ENCODE peak calls at places on chromosomes 12 and 14, in four cellular contexts. C is HFF-Myc, P is epithelial cell of esophagus, U is NCI-H526. S is an unnamed sample.

GRCh38 chr14:106790189-106791036 is 1264.0 kb downstream of the TMEM121 start:
- DNase-seq in C (no peak), P (no peak), U (peak), S (peak)

GRCh38 chr14:101361044-101361443 is 200.3 kb upstream of the DIO3 start:
- DNase-seq in C (no peak), P (no peak), U (no peak), S (no peak)

GRCh38 chr12:5480953-5481300 is 49.0 kb downstream of the NTF3 start:
- DNase-seq in C (no peak), P (no peak), U (peak), S (no peak)

GRCh38 chr12:26092706-26093105 is 32.1 kb downstream of the BHLHE41 start:
- DNase-seq in C (no peak), P (no peak), U (no peak), S (no peak)

GRCh38 chr12:65100140-65100539 is 21.0 kb downstream of the WIF1 start:
- DNase-seq in C (no peak), P (peak), U (peak), S (no peak)

GRCh38 chr12:121799842-121800693 is 3.7 kb upstream of the SETD1B start:
- DNase-seq in C (no peak), P (peak), U (peak), S (peak)

GRCh38 chr12:5260086-5260485 is 171.8 kb upstream of the NTF3 start:
- DNase-seq in C (no peak), P (no peak), U (no peak), S (no peak)

GRCh38 chr12:116551952-116552749 is 7.0 kb upstream of the MAP1LC3B2 start:
- DNase-seq in C (no peak), P (peak), U (no peak), S (peak)

GRCh38 chr12:45543887-45544286 is 185.6 kb upstream of the ARID2 start:
- DNase-seq in C (peak), P (peak), U (peak), S (peak)

GRCh38 chr14:98743536-98743935 is 528.5 kb downstream of the BCL11B start:
- DNase-seq in C (no peak), P (no peak), U (no peak), S (no peak)

GRCh38 chr12:57511588-57512325 is 8.6 kb downstream of the DDIT3 start:
- DNase-seq in C (no peak), P (no peak), U (no peak), S (no peak)

GRCh38 chr14:105493921-105494605 is 3.0 kb downstream of the TEDC1 start:
- DNase-seq in C (no peak), P (no peak), U (no peak), S (no peak)

GRCh38 chr14:74532246-74532645 is 38.7 kb downstream of the ISCA2 start:
- DNase-seq in C (no peak), P (no peak), U (no peak), S (no peak)

GRCh38 chr14:55005071-55005470 is 21.8 kb downstream of the WDHD1 start:
- DNase-seq in C (no peak), P (peak), U (no peak), S (no peak)

GRCh38 chr14:86532219-86532618 is 1002.3 kb downstream of the FLRT2 start:
- DNase-seq in C (no peak), P (peak), U (no peak), S (peak)

GRCh38 chr12:125861299-125862281 is 796.4 kb downstream of the AACS start:
- DNase-seq in C (no peak), P (peak), U (no peak), S (no peak)

GRCh38 chr14:104530651-104531050 is 48.9 kb upstream of the C14orf180 start:
- DNase-seq in C (no peak), P (no peak), U (no peak), S (no peak)

GRCh38 chr14:101330416-101331140 is 230.7 kb upstream of the DIO3 start:
- DNase-seq in C (no peak), P (no peak), U (no peak), S (no peak)

GRCh38 chr14:58923751-58924405 is 264.6 kb upstream of the DAAM1 start:
- DNase-seq in C (no peak), P (no peak), U (no peak), S (no peak)

GRCh38 chr14:101361451-101362433 is 199.6 kb upstream of the DIO3 start:
- DNase-seq in C (no peak), P (no peak), U (no peak), S (no peak)

GRCh38 chr14:89911018-89911919 is 43.3 kb downstream of the EFCAB11 start:
- DNase-seq in C (peak), P (no peak), U (peak), S (no peak)

GRCh38 chr12:114272071-114272470 is 133.9 kb downstream of the TBX5 start:
- DNase-seq in C (no peak), P (no peak), U (no peak), S (no peak)

S was measured in mammary epithelial cell.